ENCODE peak calls at places on chromosome 22, in four cellular contexts. B is epithelial cell of esophagus, E is NCI-H748 treated with DMSO at 0.1 percent for 48 hours, D is nucleus accumbens. G is an unnamed sample.
A peak's percentile ranks its signal among the peaks of the same experiment; 100 is the strongest.

GRCh38 chr22:29136715-29137700 is 64.2 kb downstream of the KREMEN1 start:
- DNase-seq in D (no peak), B (no peak), E (no peak), G (no peak)

GRCh38 chr22:43114958-43115357 is 4.4 kb downstream of the BIK start:
- DNase-seq in E (peak; percentile 24), D (no peak), B (no peak), G (no peak)

GRCh38 chr22:40396882-40397281 is 26.5 kb downstream of the SGSM3 start:
- DNase-seq in B (peak; percentile 97), D (no peak), E (peak; percentile 87), G (peak; percentile 92)

GRCh38 chr22:29609139-29609538 is 5.7 kb downstream of the NF2 start:
- DNase-seq in E (no peak), B (peak; percentile 41), D (no peak), G (no peak)

GRCh38 chr22:46086577-46087335 is 63.6 kb upstream of the PPARA start:
- DNase-seq in B (no peak), E (no peak), D (no peak), G (no peak)

GRCh38 chr22:20125201-20126174 is 6.1 kb upstream of the ZDHHC8 start:
- DNase-seq in D (no peak), E (no peak), B (no peak), G (no peak)

GRCh38 chr22:46456818-46457163 is 80.6 kb downstream of the CELSR1 start:
- DNase-seq in E (no peak), D (no peak), B (no peak), G (no peak)

GRCh38 chr22:39454385-39454871 is 2.4 kb upstream of the MGAT3 start:
- DNase-seq in B (no peak), D (no peak), E (no peak), G (no peak)

GRCh38 chr22:37256075-37256726 is 12.1 kb upstream of the RAC2 start:
- DNase-seq in B (no peak), D (no peak), E (no peak), G (no peak)

GRCh38 chr22:38706101-38706884 is 549 bp downstream of the GTPBP1 start:
- DNase-seq in B (peak; percentile 25), E (no peak), D (no peak), G (peak; percentile 50)

GRCh38 chr22:39292561-39293074 is 26.8 kb downstream of the RPL3 start:
- DNase-seq in B (peak; percentile 95), D (no peak), E (no peak), G (peak; percentile 96)

GRCh38 chr22:29129644-29130201 is 56.9 kb downstream of the KREMEN1 start:
- DNase-seq in B (no peak), E (no peak), D (no peak), G (no peak)

GRCh38 chr22:26604368-26604767 is 13.5 kb downstream of the CRYBB1 start:
- DNase-seq in D (no peak), B (no peak), E (no peak), G (no peak)

GRCh38 chr22:42933783-42934144 is 76.7 kb upstream of the ARFGAP3 start:
- DNase-seq in D (no peak), B (peak; percentile 76), E (no peak), G (peak; percentile 95)

GRCh38 chr22:45125198-45125597 is 38.5 kb upstream of the NUP50 start:
- DNase-seq in D (no peak), B (no peak), E (no peak), G (no peak)

GRCh38 chr22:49574205-49574604 is 253.5 kb downstream of the BRD1 start:
- DNase-seq in B (no peak), E (no peak), D (no peak), G (no peak)

GRCh38 chr22:23132376-23133091 is 9.3 kb downstream of the RSPH14 start:
- DNase-seq in D (no peak), E (no peak), B (no peak), G (no peak)

GRCh38 chr22:30041475-30041874 is 38.8 kb upstream of the HORMAD2 start:
- DNase-seq in D (no peak), B (no peak), E (no peak), G (no peak)

GRCh38 chr22:29208879-29209623 is 3.4 kb downstream of the EMID1 start:
- DNase-seq in D (peak; percentile 19), B (no peak), E (no peak), G (no peak)

GRCh38 chr22:36027960-36028645 is 521 bp downstream of the RBFOX2 start:
- DNase-seq in E (no peak), B (no peak), D (no peak), G (peak; percentile 46)

GRCh38 chr22:36775589-36775965 is 342 bp downstream of the IFT27 start:
- DNase-seq in E (peak; percentile 7), D (peak; percentile 23), B (no peak), G (peak; percentile 31)

GRCh38 chr22:24796860-24797259 is 9.2 kb upstream of the SGSM1 start:
- DNase-seq in D (no peak), E (no peak), B (no peak), G (no peak)

GRCh38 chr22:21728270-21728669 is 7.3 kb downstream of the YPEL1 start:
- DNase-seq in D (no peak), B (no peak), E (no peak), G (no peak)

GRCh38 chr22:20761536-20761935 is 12.4 kb upstream of the SERPIND1 start:
- DNase-seq in B (peak; percentile 30), D (no peak), E (no peak), G (no peak)

GRCh38 chr22:19407649-19408606 is 23.6 kb downstream of the HIRA start:
- DNase-seq in D (no peak), B (no peak), E (no peak), G (no peak)

GRCh38 chr22:21026783-21027692 is 5.3 kb downstream of the SLC7A4 start:
- DNase-seq in E (no peak), B (peak; percentile 76), D (no peak), G (no peak)

GRCh38 chr22:35335936-35336781 is 36.5 kb downstream of the TOM1 start:
- DNase-seq in B (no peak), D (no peak), E (no peak), G (no peak)

GRCh38 chr22:44550666-44551491 is 52.8 kb upstream of the RTL6 start:
- DNase-seq in E (no peak), D (no peak), B (peak; percentile 38), G (peak; percentile 1)

GRCh38 chr22:48592488-48592887 is 1235.2 kb downstream of the BRD1 start:
- DNase-seq in D (no peak), B (no peak), E (no peak), G (no peak)

GRCh38 chr22:41382098-41382578 is 396 bp downstream of the TEF start:
- DNase-seq in B (peak; percentile 30), D (peak; percentile 79), E (peak; percentile 35), G (no peak)

GRCh38 chr22:22408731-22409696 is 99.5 kb downstream of the ZNF280B start:
- DNase-seq in D (no peak), E (no peak), B (peak; percentile 27), G (no peak)

GRCh38 chr22:18987765-18988164 is 51.7 kb upstream of the PRODH start:
- DNase-seq in E (no peak), D (no peak), B (peak; percentile 25), G (no peak)

GRCh38 chr22:45742866-45743450 is 71.3 kb downstream of the ATXN10 start:
- DNase-seq in E (peak; percentile 1), B (peak; percentile 69), D (no peak), G (no peak)

GRCh38 chr22:31094741-31095140 is 12.6 kb downstream of the SELENOM start:
- DNase-seq in D (no peak), B (no peak), E (no peak), G (no peak)